ENCODE peak calls at places on chromosomes 12 and 14, in five cellular contexts. B is A549, N is K562, A is WTC11, V is GM12878. W is an unnamed sample.

GRCh38 chr14:90510208-90510607 is 113.4 kb downstream of the CALM1 start:
- DNase-seq in B (no peak), N (no peak), A (peak; percentile 54), V (no peak), W (no peak)

GRCh38 chr14:56172571-56172971 is 54.4 kb downstream of the PELI2 start:
- DNase-seq in B (no peak), N (no peak), A (no peak), V (no peak), W (no peak)

GRCh38 chr12:32983968-32984367 is 87.4 kb upstream of the PKP2 start:
- DNase-seq in B (no peak), N (no peak), A (no peak), V (no peak), W (no peak)

GRCh38 chr14:53462931-53463778 is 310.0 kb upstream of the DDHD1 start:
- DNase-seq in B (no peak), N (no peak), A (no peak), V (no peak), W (peak; percentile 15)

GRCh38 chr14:22112004-22112403 is 438.4 kb upstream of the OR4E1 start:
- DNase-seq in B (no peak), N (peak; percentile 17), A (peak; percentile 63), V (no peak), W (peak; percentile 25)

GRCh38 chr12:50400638-50401382 is at the start of gene LARP4:
- DNase-seq in B (peak; percentile 96), N (peak; percentile 93), A (peak; percentile 94), V (peak; percentile 85), W (peak; percentile 95)

GRCh38 chr12:20350495-20350894 is 17.8 kb upstream of the PDE3A start:
- DNase-seq in B (no peak), N (no peak), A (no peak), V (no peak), W (no peak)

GRCh38 chr14:32728957-32729356 is 209.7 kb upstream of the NPAS3 start:
- DNase-seq in B (no peak), N (no peak), A (no peak), V (no peak), W (no peak)

GRCh38 chr12:132948146-132949066 is 7.7 kb downstream of the ZNF605 start:
- DNase-seq in B (no peak), N (no peak), A (no peak), V (no peak), W (no peak)

DNA sequence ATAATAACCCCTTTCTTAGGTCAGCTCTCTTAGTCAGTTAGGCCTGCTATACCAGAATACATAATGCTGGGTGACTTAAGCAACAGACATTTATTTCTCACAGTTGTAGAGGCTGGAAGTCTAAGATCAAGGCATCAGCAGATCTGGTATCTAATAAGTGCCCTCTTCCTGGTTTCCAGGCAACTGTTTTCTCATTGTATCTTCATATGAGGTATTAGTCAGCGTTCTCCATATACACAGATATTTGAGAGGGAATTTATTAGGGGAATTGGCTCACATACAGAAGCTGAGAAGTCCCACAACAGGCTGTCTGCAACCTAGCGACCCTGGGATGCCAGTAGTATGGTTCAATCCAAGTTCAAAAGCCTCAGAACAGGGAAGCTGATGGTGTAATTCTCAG is 896.0 kb downstream of the GALC start:
- DNase-seq in B (no peak), N (no peak), A (no peak), V (no peak), W (no peak)
- TF ChIP-seq ESRRA in B (no peak), N (no peak), A (no peak), V (no peak), W (no peak)

GRCh38 chr12:8846305-8846704 is 23.9 kb downstream of the A2ML1 start:
- DNase-seq in B (no peak), N (no peak), A (no peak), V (no peak), W (no peak)

GRCh38 chr12:8847435-8847834 is 25.0 kb downstream of the A2ML1 start:
- DNase-seq in B (no peak), N (no peak), A (no peak), V (no peak), W (no peak)

GRCh38 chr12:8841778-8842177 is 19.4 kb downstream of the A2ML1 start:
- DNase-seq in B (no peak), N (no peak), A (no peak), V (no peak), W (no peak)

GRCh38 chr12:8840938-8841633 is 18.7 kb downstream of the A2ML1 start:
- DNase-seq in B (no peak), N (peak; percentile 11), A (no peak), V (no peak), W (no peak)

GRCh38 chr12:8844665-8845064 is 22.2 kb downstream of the A2ML1 start:
- DNase-seq in B (no peak), N (peak; percentile 23), A (no peak), V (no peak), W (peak; percentile 10)
- TF ChIP-seq ESRRA in B (no peak), N (no peak), A (no peak), V (no peak), W (no peak)

DNA sequence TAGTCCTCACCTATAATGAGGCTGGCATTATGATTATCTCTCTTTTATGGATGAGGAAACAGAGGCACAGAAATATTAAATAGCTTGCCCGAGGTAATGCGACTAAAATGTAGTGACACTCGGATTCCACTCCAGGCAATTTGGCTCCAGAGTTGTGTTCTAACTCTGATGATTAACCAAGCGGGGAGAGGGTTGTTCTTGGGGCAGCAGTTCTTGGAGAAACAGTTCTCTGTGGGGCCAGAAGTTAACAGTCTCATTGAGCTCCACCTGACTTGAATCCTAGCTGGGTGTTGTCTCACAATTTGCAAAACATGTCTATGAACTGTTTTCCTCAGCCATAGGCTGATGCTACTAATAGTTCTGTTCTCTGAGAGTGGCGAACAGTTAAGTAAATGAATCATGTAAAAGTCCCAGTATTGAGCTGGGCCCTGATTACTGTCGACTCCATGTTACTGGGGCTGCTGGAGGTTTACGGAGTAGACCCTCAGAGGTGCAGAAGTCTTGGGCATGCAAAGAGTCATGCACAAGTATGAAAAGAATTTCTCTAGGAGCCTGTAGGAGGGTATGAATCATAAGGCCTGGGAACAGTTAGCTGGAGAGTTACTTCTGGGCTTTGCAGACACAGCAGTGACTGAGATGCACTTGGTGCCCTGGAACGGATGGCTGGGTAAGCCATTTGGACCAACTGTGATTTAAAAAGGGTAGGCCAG is 15.4 kb upstream of the NIN start:
- DNase-seq in B (no peak), N (no peak), A (no peak), V (no peak), W (no peak)
- TF ChIP-seq ESRRA in B (no peak), N (no peak), A (no peak), V (no peak), W (no peak)

GRCh38 chr14:103334644-103335603 is 887 bp downstream of the EIF5 start:
- DNase-seq in B (no peak), N (peak; percentile 71), A (peak; percentile 49), V (no peak), W (peak; percentile 64)
- TF ChIP-seq ESRRA in B (no peak), N (no peak), A (no peak), V (no peak), W (no peak)

GRCh38 chr14:77272261-77272660 is 1.3 kb upstream of the NGB start:
- DNase-seq in B (no peak), N (no peak), A (no peak), V (no peak), W (no peak)

GRCh38 chr14:77271113-77271710 is at the start of gene NGB:
- DNase-seq in B (no peak), N (no peak), A (no peak), V (no peak), W (no peak)

GRCh38 chr14:77268989-77269595 is 1.9 kb downstream of the NGB start:
- DNase-seq in B (no peak), N (no peak), A (no peak), V (no peak), W (no peak)

GRCh38 chr14:77267937-77268699 is 2.9 kb downstream of the NGB start:
- DNase-seq in B (no peak), N (no peak), A (no peak), V (no peak), W (no peak)

GRCh38 chr14:77270361-77271112 is 469 bp downstream of the NGB start:
- DNase-seq in B (no peak), N (no peak), A (peak; percentile 30), V (no peak), W (no peak)
- TF ChIP-seq ESRRA in B (no peak), N (no peak), A (no peak), V (no peak), W (no peak)

DNA sequence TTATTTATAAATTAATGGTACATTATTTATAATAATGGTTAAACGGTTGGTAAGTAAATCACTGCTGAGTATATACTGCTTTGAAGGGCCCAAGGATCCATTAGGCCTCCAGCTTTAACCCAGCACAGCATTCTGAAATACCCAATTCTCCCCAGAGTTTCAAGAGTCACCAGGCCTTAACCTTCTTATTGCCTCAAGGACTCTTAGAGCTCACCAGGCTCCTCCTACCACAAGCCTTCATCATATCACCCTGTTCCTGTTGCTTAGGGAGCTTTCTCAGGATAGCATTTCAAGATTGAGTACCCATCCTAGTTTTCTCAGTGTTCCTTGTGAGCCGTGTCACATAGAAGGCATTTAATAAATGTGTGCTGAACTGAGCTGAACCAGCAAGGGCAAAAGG is 242.5 kb downstream of the FBXL14 start:
- DNase-seq in B (no peak), N (no peak), A (no peak), V (no peak), W (no peak)
- TF ChIP-seq ESRRA in B (no peak), N (no peak), A (no peak), V (no peak), W (no peak)

GRCh38 chr12:131803995-131804521 is 24.1 kb upstream of the MMP17 start:
- DNase-seq in B (no peak), N (no peak), A (no peak), V (no peak), W (no peak)

GRCh38 chr12:131806654-131807053 is 21.5 kb upstream of the MMP17 start:
- DNase-seq in B (no peak), N (no peak), A (no peak), V (no peak), W (no peak)

GRCh38 chr12:131810672-131811071 is 17.5 kb upstream of the MMP17 start:
- DNase-seq in B (no peak), N (no peak), A (no peak), V (no peak), W (no peak)

GRCh38 chr12:131808744-131809371 is 19.3 kb upstream of the MMP17 start:
- DNase-seq in B (no peak), N (no peak), A (no peak), V (peak; percentile 7), W (no peak)
- TF ChIP-seq ESRRA in B (no peak), N (no peak), A (no peak), V (no peak), W (no peak)